ENCODE peak calls at places on chromosomes 13 and 19, in seven cellular contexts. R, S, Y, T, K, I and P are unnamed samples.

GRCh38 chr13:45702869-45703391 is 810 bp downstream of the CBY2 start:
- DNase-seq in K (no peak), T (no peak), S (no peak), I (no peak), R (no peak), Y (no peak), P (no peak)

GRCh38 chr13:45133396-45134118 is 13.2 kb downstream of the GTF2F2 start:
- DNase-seq in S (no peak), I (no peak), Y (no peak), K (no peak), T (no peak), R (no peak), P (no peak)

GRCh38 chr19:9847087-9847671 is 12.1 kb downstream of the PIN1 start:
- DNase-seq in R (peak), K (no peak), I (peak), S (peak), T (no peak), Y (no peak), P (peak)

GRCh38 chr19:55376381-55376933 is at the start of gene TMEM190:
- DNase-seq in K (no peak), R (no peak), I (no peak), Y (no peak), T (no peak), S (no peak), P (no peak)

GRCh38 chr19:10452726-10453620 is 32.6 kb downstream of the PDE4A start:
- DNase-seq in T (no peak), I (no peak), Y (peak), R (no peak), K (no peak), S (no peak), P (no peak)

GRCh38 chr13:42930136-42930535 is 61.9 kb downstream of the EPSTI1 start:
- DNase-seq in T (no peak), I (no peak), S (no peak), K (no peak), R (no peak), Y (no peak), P (no peak)

GRCh38 chr19:35642798-35643254 is 1.3 kb downstream of the ETV2 start:
- DNase-seq in Y (no peak), S (no peak), R (no peak), T (no peak), I (no peak), K (no peak), P (no peak)

GRCh38 chr13:71879129-71879535 is 12.1 kb upstream of the DACH1 start:
- DNase-seq in Y (peak), R (peak), K (peak), T (no peak), I (no peak), S (no peak), P (peak)

GRCh38 chr13:97466782-97467181 is 32.8 kb downstream of the RAP2A start:
- DNase-seq in Y (no peak), T (no peak), I (no peak), S (no peak), K (no peak), R (no peak), P (no peak)

GRCh38 chr19:50555447-50556235 is 12.6 kb downstream of the LRRC4B start:
- DNase-seq in Y (peak), R (peak), T (no peak), S (no peak), I (no peak), K (no peak), P (no peak)

GRCh38 chr13:36912369-36912768 is 7.7 kb downstream of the SMAD9 start:
- DNase-seq in T (no peak), S (no peak), Y (no peak), R (no peak), K (no peak), I (no peak), P (no peak)

GRCh38 chr19:3154957-3155736 is 19.3 kb downstream of the GNA15 start:
- DNase-seq in R (peak), Y (no peak), I (peak), S (peak), K (peak), T (peak), P (no peak)

GRCh38 chr19:35144600-35145436 is 1.8 kb downstream of the FXYD7 start:
- DNase-seq in T (no peak), K (peak), R (peak), I (no peak), S (no peak), Y (peak), P (no peak)

GRCh38 chr19:19866599-19867248 is 1.0 kb downstream of the ZNF253 start:
- DNase-seq in I (no peak), S (peak), Y (peak), K (no peak), R (peak), T (peak), P (no peak)

GRCh38 chr13:49235856-49236431 is 11.8 kb upstream of the CDADC1 start:
- DNase-seq in K (no peak), R (no peak), I (no peak), S (no peak), T (no peak), Y (no peak), P (no peak)

GRCh38 chr13:53005631-53006030 is 23.0 kb upstream of the OLFM4 start:
- DNase-seq in I (no peak), K (no peak), R (no peak), Y (no peak), S (no peak), T (no peak), P (no peak)

GRCh38 chr19:19552811-19553210 is 14.7 kb downstream of the CILP2 start:
- DNase-seq in I (no peak), R (peak), S (no peak), Y (no peak), T (no peak), K (peak), P (no peak)

GRCh38 chr19:48741222-48741999 is 1.0 kb upstream of the RASIP1 start:
- DNase-seq in Y (no peak), T (no peak), S (peak), K (peak), I (no peak), R (no peak), P (no peak)

GRCh38 chr13:87042946-87043345 is 628.2 kb upstream of the SLITRK5 start:
- DNase-seq in S (no peak), Y (no peak), T (no peak), K (no peak), R (peak), I (no peak), P (no peak)

GRCh38 chr13:69213331-69213850 is 894.2 kb upstream of the ATXN8OS start:
- DNase-seq in I (no peak), S (no peak), K (no peak), R (no peak), T (no peak), Y (no peak), P (no peak)

GRCh38 chr19:53696951-53697350 is 65.2 kb downstream of the DPRX start:
- DNase-seq in S (no peak), R (peak), T (no peak), Y (no peak), K (no peak), I (no peak), P (no peak)

GRCh38 chr13:112652512-112653458 is 37.1 kb upstream of the ATP11A start:
- DNase-seq in R (no peak), T (no peak), Y (no peak), S (no peak), K (no peak), I (no peak), P (no peak)